ENCODE peak calls at places on chromosomes 2 and 18, in five cellular contexts. One of them, this sample, is unnamed.

GRCh38 chr2:81481994-81482368 is 1177.4 kb upstream of the LRRTM1 start:
- DNase-seq in activated CD4-positive, alpha-beta T cell treated with anti-CD3 and anti-CD28 coated beads, Interleukin-2, amount 50 U/mL, for 1 hour: no peak
- DNase-seq in neural progenitor cell: no peak
- DNase-seq in hypothalamus: no peak
- DNase-seq in ELR: no peak
- DNase-seq in this sample: peak; percentile 92

GRCh38 chr18:46849007-46849406 is 68.3 kb downstream of the PIAS2 start:
- DNase-seq in activated CD4-positive, alpha-beta T cell treated with anti-CD3 and anti-CD28 coated beads, Interleukin-2, amount 50 U/mL, for 1 hour: no peak
- DNase-seq in neural progenitor cell: no peak
- DNase-seq in hypothalamus: no peak
- DNase-seq in ELR: no peak
- DNase-seq in this sample: no peak

GRCh38 chr2:234165421-234165820 is 114.9 kb downstream of the SPP2 start:
- DNase-seq in activated CD4-positive, alpha-beta T cell treated with anti-CD3 and anti-CD28 coated beads, Interleukin-2, amount 50 U/mL, for 1 hour: no peak
- DNase-seq in neural progenitor cell: no peak
- DNase-seq in hypothalamus: no peak
- DNase-seq in ELR: no peak
- DNase-seq in this sample: peak; percentile 64

GRCh38 chr2:118748245-118748885 is 99.1 kb downstream of the EN1 start:
- DNase-seq in activated CD4-positive, alpha-beta T cell treated with anti-CD3 and anti-CD28 coated beads, Interleukin-2, amount 50 U/mL, for 1 hour: no peak
- DNase-seq in neural progenitor cell: no peak
- DNase-seq in hypothalamus: no peak
- DNase-seq in ELR: no peak
- DNase-seq in this sample: peak; percentile 13

GRCh38 chr18:36179562-36180334 is 7.5 kb upstream of the MOCOS start:
- DNase-seq in activated CD4-positive, alpha-beta T cell treated with anti-CD3 and anti-CD28 coated beads, Interleukin-2, amount 50 U/mL, for 1 hour: no peak
- DNase-seq in neural progenitor cell: no peak
- DNase-seq in hypothalamus: no peak
- DNase-seq in ELR: no peak
- DNase-seq in this sample: peak; percentile 76

GRCh38 chr18:21085579-21086161 is 25.9 kb downstream of the ROCK1 start:
- DNase-seq in activated CD4-positive, alpha-beta T cell treated with anti-CD3 and anti-CD28 coated beads, Interleukin-2, amount 50 U/mL, for 1 hour: no peak
- DNase-seq in neural progenitor cell: no peak
- DNase-seq in hypothalamus: no peak
- DNase-seq in ELR: peak; percentile 22
- DNase-seq in this sample: no peak

GRCh38 chr18:13703899-13704298 is 22.5 kb downstream of the FAM210A start:
- DNase-seq in activated CD4-positive, alpha-beta T cell treated with anti-CD3 and anti-CD28 coated beads, Interleukin-2, amount 50 U/mL, for 1 hour: no peak
- DNase-seq in neural progenitor cell: peak; percentile 15
- DNase-seq in hypothalamus: no peak
- DNase-seq in ELR: peak; percentile 46
- DNase-seq in this sample: peak; percentile 24

GRCh38 chr2:17871639-17872038 is 6.8 kb upstream of the KCNS3 start:
- DNase-seq in activated CD4-positive, alpha-beta T cell treated with anti-CD3 and anti-CD28 coated beads, Interleukin-2, amount 50 U/mL, for 1 hour: no peak
- DNase-seq in neural progenitor cell: no peak
- DNase-seq in hypothalamus: no peak
- DNase-seq in ELR: no peak
- DNase-seq in this sample: no peak

GRCh38 chr2:107469437-107469995 is 357.2 kb upstream of the RGPD4 start:
- DNase-seq in activated CD4-positive, alpha-beta T cell treated with anti-CD3 and anti-CD28 coated beads, Interleukin-2, amount 50 U/mL, for 1 hour: no peak
- DNase-seq in neural progenitor cell: no peak
- DNase-seq in hypothalamus: no peak
- DNase-seq in ELR: no peak
- DNase-seq in this sample: no peak

GRCh38 chr2:45439788-45440773 is 171.0 kb downstream of the SRBD1 start:
- DNase-seq in activated CD4-positive, alpha-beta T cell treated with anti-CD3 and anti-CD28 coated beads, Interleukin-2, amount 50 U/mL, for 1 hour: no peak
- DNase-seq in neural progenitor cell: no peak
- DNase-seq in hypothalamus: no peak
- DNase-seq in ELR: peak; percentile 37
- DNase-seq in this sample: no peak

GRCh38 chr2:120986898-120987650 is 251.4 kb downstream of the GLI2 start:
- DNase-seq in activated CD4-positive, alpha-beta T cell treated with anti-CD3 and anti-CD28 coated beads, Interleukin-2, amount 50 U/mL, for 1 hour: no peak
- DNase-seq in neural progenitor cell: no peak
- DNase-seq in hypothalamus: no peak
- DNase-seq in ELR: no peak
- DNase-seq in this sample: no peak

GRCh38 chr2:102520801-102521200 is 47.8 kb downstream of the SLC9A4 start:
- DNase-seq in activated CD4-positive, alpha-beta T cell treated with anti-CD3 and anti-CD28 coated beads, Interleukin-2, amount 50 U/mL, for 1 hour: no peak
- DNase-seq in neural progenitor cell: no peak
- DNase-seq in hypothalamus: no peak
- DNase-seq in ELR: no peak
- DNase-seq in this sample: no peak

GRCh38 chr2:85114586-85115330 is 18.4 kb upstream of the TCF7L1 start:
- DNase-seq in activated CD4-positive, alpha-beta T cell treated with anti-CD3 and anti-CD28 coated beads, Interleukin-2, amount 50 U/mL, for 1 hour: no peak
- DNase-seq in neural progenitor cell: no peak
- DNase-seq in hypothalamus: no peak
- DNase-seq in ELR: no peak
- DNase-seq in this sample: no peak

GRCh38 chr18:78656346-78656925 is 323.2 kb upstream of the SALL3 start:
- DNase-seq in activated CD4-positive, alpha-beta T cell treated with anti-CD3 and anti-CD28 coated beads, Interleukin-2, amount 50 U/mL, for 1 hour: no peak
- DNase-seq in neural progenitor cell: no peak
- DNase-seq in hypothalamus: no peak
- DNase-seq in ELR: no peak
- DNase-seq in this sample: no peak

GRCh38 chr2:53584986-53585385 is 182.6 kb upstream of the CHAC2 start:
- DNase-seq in activated CD4-positive, alpha-beta T cell treated with anti-CD3 and anti-CD28 coated beads, Interleukin-2, amount 50 U/mL, for 1 hour: no peak
- DNase-seq in neural progenitor cell: no peak
- DNase-seq in hypothalamus: no peak
- DNase-seq in ELR: peak; percentile 73
- DNase-seq in this sample: peak; percentile 73

GRCh38 chr2:152421521-152422367 is 86.8 kb downstream of the FMNL2 start:
- DNase-seq in activated CD4-positive, alpha-beta T cell treated with anti-CD3 and anti-CD28 coated beads, Interleukin-2, amount 50 U/mL, for 1 hour: no peak
- DNase-seq in neural progenitor cell: no peak
- DNase-seq in hypothalamus: no peak
- DNase-seq in ELR: peak; percentile 99
- DNase-seq in this sample: peak; percentile 98

GRCh38 chr18:68103561-68103960 is 587.0 kb upstream of the DSEL start:
- DNase-seq in activated CD4-positive, alpha-beta T cell treated with anti-CD3 and anti-CD28 coated beads, Interleukin-2, amount 50 U/mL, for 1 hour: no peak
- DNase-seq in neural progenitor cell: no peak
- DNase-seq in hypothalamus: no peak
- DNase-seq in ELR: no peak
- DNase-seq in this sample: no peak

GRCh38 chr2:45943231-45944044 is 292.0 kb downstream of the PRKCE start:
- DNase-seq in activated CD4-positive, alpha-beta T cell treated with anti-CD3 and anti-CD28 coated beads, Interleukin-2, amount 50 U/mL, for 1 hour: no peak
- DNase-seq in neural progenitor cell: no peak
- DNase-seq in hypothalamus: no peak
- DNase-seq in ELR: no peak
- DNase-seq in this sample: no peak

GRCh38 chr2:176924909-176925548 is 287.6 kb upstream of the HNRNPA3 start:
- DNase-seq in activated CD4-positive, alpha-beta T cell treated with anti-CD3 and anti-CD28 coated beads, Interleukin-2, amount 50 U/mL, for 1 hour: no peak
- DNase-seq in neural progenitor cell: no peak
- DNase-seq in hypothalamus: no peak
- DNase-seq in ELR: peak; percentile 17
- DNase-seq in this sample: no peak

GRCh38 chr2:178506949-178507348 is 26.7 kb downstream of the PLEKHA3 start:
- DNase-seq in activated CD4-positive, alpha-beta T cell treated with anti-CD3 and anti-CD28 coated beads, Interleukin-2, amount 50 U/mL, for 1 hour: no peak
- DNase-seq in neural progenitor cell: no peak
- DNase-seq in hypothalamus: no peak
- DNase-seq in ELR: no peak
- DNase-seq in this sample: no peak

GRCh38 chr2:241391892-241392665 is 36.0 kb downstream of the FARP2 start:
- DNase-seq in activated CD4-positive, alpha-beta T cell treated with anti-CD3 and anti-CD28 coated beads, Interleukin-2, amount 50 U/mL, for 1 hour: no peak
- DNase-seq in neural progenitor cell: peak; percentile 66
- DNase-seq in hypothalamus: peak; percentile 39
- DNase-seq in ELR: peak; percentile 39
- DNase-seq in this sample: peak; percentile 55

GRCh38 chr2:126715111-126715510 is 59.2 kb downstream of the GYPC start:
- DNase-seq in activated CD4-positive, alpha-beta T cell treated with anti-CD3 and anti-CD28 coated beads, Interleukin-2, amount 50 U/mL, for 1 hour: no peak
- DNase-seq in neural progenitor cell: no peak
- DNase-seq in hypothalamus: no peak
- DNase-seq in ELR: no peak
- DNase-seq in this sample: no peak

GRCh38 chr2:236180501-236180816 is 12.3 kb upstream of the GBX2 start:
- DNase-seq in activated CD4-positive, alpha-beta T cell treated with anti-CD3 and anti-CD28 coated beads, Interleukin-2, amount 50 U/mL, for 1 hour: no peak
- DNase-seq in neural progenitor cell: no peak
- DNase-seq in hypothalamus: no peak
- DNase-seq in ELR: no peak
- DNase-seq in this sample: no peak

GRCh38 chr2:170968205-170969003 is 39.4 kb downstream of the GORASP2 start:
- DNase-seq in activated CD4-positive, alpha-beta T cell treated with anti-CD3 and anti-CD28 coated beads, Interleukin-2, amount 50 U/mL, for 1 hour: no peak
- DNase-seq in neural progenitor cell: no peak
- DNase-seq in hypothalamus: no peak
- DNase-seq in ELR: no peak
- DNase-seq in this sample: no peak

GRCh38 chr2:13601506-13601905 is 884.8 kb downstream of the TRIB2 start:
- DNase-seq in activated CD4-positive, alpha-beta T cell treated with anti-CD3 and anti-CD28 coated beads, Interleukin-2, amount 50 U/mL, for 1 hour: no peak
- DNase-seq in neural progenitor cell: no peak
- DNase-seq in hypothalamus: no peak
- DNase-seq in ELR: no peak
- DNase-seq in this sample: no peak

GRCh38 chr2:121089005-121089510 is 195.9 kb downstream of the TFCP2L1 start:
- DNase-seq in activated CD4-positive, alpha-beta T cell treated with anti-CD3 and anti-CD28 coated beads, Interleukin-2, amount 50 U/mL, for 1 hour: no peak
- DNase-seq in neural progenitor cell: no peak
- DNase-seq in hypothalamus: no peak
- DNase-seq in ELR: no peak
- DNase-seq in this sample: no peak

GRCh38 chr2:84965192-84965516 is 5.8 kb upstream of the KCMF1 start:
- DNase-seq in activated CD4-positive, alpha-beta T cell treated with anti-CD3 and anti-CD28 coated beads, Interleukin-2, amount 50 U/mL, for 1 hour: no peak
- DNase-seq in neural progenitor cell: no peak
- DNase-seq in hypothalamus: no peak
- DNase-seq in ELR: no peak
- DNase-seq in this sample: peak; percentile 63

GRCh38 chr2:138689705-138690104 is 90.5 kb downstream of the NXPH2 start:
- DNase-seq in activated CD4-positive, alpha-beta T cell treated with anti-CD3 and anti-CD28 coated beads, Interleukin-2, amount 50 U/mL, for 1 hour: no peak
- DNase-seq in neural progenitor cell: no peak
- DNase-seq in hypothalamus: no peak
- DNase-seq in ELR: no peak
- DNase-seq in this sample: no peak

GRCh38 chr2:189609853-189610252 is 29.3 kb upstream of the SLC40A1 start:
- DNase-seq in activated CD4-positive, alpha-beta T cell treated with anti-CD3 and anti-CD28 coated beads, Interleukin-2, amount 50 U/mL, for 1 hour: no peak
- DNase-seq in neural progenitor cell: no peak
- DNase-seq in hypothalamus: no peak
- DNase-seq in ELR: no peak
- DNase-seq in this sample: no peak

GRCh38 chr2:9897331-9897737 is 54.1 kb downstream of the TAF1B start:
- DNase-seq in activated CD4-positive, alpha-beta T cell treated with anti-CD3 and anti-CD28 coated beads, Interleukin-2, amount 50 U/mL, for 1 hour: no peak
- DNase-seq in neural progenitor cell: peak; percentile 27
- DNase-seq in hypothalamus: no peak
- DNase-seq in ELR: peak; percentile 93
- DNase-seq in this sample: peak; percentile 93

GRCh38 chr2:46847726-46848421 is 67.7 kb downstream of the MCFD2 start:
- DNase-seq in activated CD4-positive, alpha-beta T cell treated with anti-CD3 and anti-CD28 coated beads, Interleukin-2, amount 50 U/mL, for 1 hour: no peak
- DNase-seq in neural progenitor cell: no peak
- DNase-seq in hypothalamus: no peak
- DNase-seq in ELR: peak; percentile 73
- DNase-seq in this sample: peak; percentile 65

GRCh38 chr2:233165895-233166661 is 85.4 kb upstream of the ATG16L1 start:
- DNase-seq in activated CD4-positive, alpha-beta T cell treated with anti-CD3 and anti-CD28 coated beads, Interleukin-2, amount 50 U/mL, for 1 hour: no peak
- DNase-seq in neural progenitor cell: no peak
- DNase-seq in hypothalamus: no peak
- DNase-seq in ELR: no peak
- DNase-seq in this sample: peak; percentile 100

GRCh38 chr2:70010222-70011111 is 49.0 kb upstream of the ASPRV1 start:
- DNase-seq in activated CD4-positive, alpha-beta T cell treated with anti-CD3 and anti-CD28 coated beads, Interleukin-2, amount 50 U/mL, for 1 hour: no peak
- DNase-seq in neural progenitor cell: no peak
- DNase-seq in hypothalamus: no peak
- DNase-seq in ELR: no peak
- DNase-seq in this sample: no peak

This sample was measured in RPMI7951.